ENCODE peak calls at places on chromosomes 12 and 14, in four cellular contexts. A is RWPE1, S is pancreas, M is left ventricle myocardium inferior. J is an unnamed sample.
A peak's percentile ranks its signal among the peaks of the same experiment; 100 is the strongest.

GRCh38 chr14:92471919-92472318 is 41.7 kb upstream of the RIN3 start:
- DNase-seq in A (peak; percentile 90), S (no peak), M (no peak), J (no peak)

GRCh38 chr14:24088095-24088494 is 6.0 kb upstream of the PCK2 start:
- DNase-seq in A (no peak), S (no peak), M (no peak), J (no peak)

GRCh38 chr12:6234214-6234613 is 34.0 kb downstream of the CD9 start:
- DNase-seq in A (no peak), S (no peak), M (no peak), J (no peak)

GRCh38 chr12:40691913-40692616 is at the start of gene CNTN1:
- DNase-seq in A (peak; percentile 94), S (peak; percentile 69), M (peak; percentile 13), J (peak; percentile 84)

GRCh38 chr12:19190292-19191031 is 60.9 kb downstream of the PLEKHA5 start:
- DNase-seq in A (peak; percentile 26), S (no peak), M (no peak), J (no peak)

GRCh38 chr14:21933681-21934080 is 260.1 kb upstream of the OR4E1 start:
- DNase-seq in A (peak; percentile 7), S (no peak), M (no peak), J (no peak)

GRCh38 chr14:95445676-95446075 is 70.8 kb downstream of the SYNE3 start:
- DNase-seq in A (no peak), S (no peak), M (no peak), J (no peak)

GRCh38 chr12:64951944-64952343 is 127.5 kb downstream of the TBC1D30 start:
- DNase-seq in A (no peak), S (no peak), M (no peak), J (no peak)

GRCh38 chr12:22447223-22447622 is 97.1 kb downstream of the C2CD5 start:
- DNase-seq in A (no peak), S (no peak), M (no peak), J (no peak)

GRCh38 chr12:10235761-10236631 is 23.3 kb downstream of the GABARAPL1 start:
- DNase-seq in A (peak; percentile 47), S (no peak), M (no peak), J (peak; percentile 59)

GRCh38 chr12:47905313-47905730 is 528 bp upstream of the VDR start:
- DNase-seq in A (peak; percentile 76), S (peak; percentile 87), M (peak; percentile 46), J (no peak)

GRCh38 chr12:18805516-18806248 is 67.8 kb downstream of the CAPZA3 start:
- DNase-seq in A (no peak), S (no peak), M (no peak), J (no peak)

GRCh38 chr12:120748242-120748641 is 22.6 kb downstream of the ACADS start:
- DNase-seq in A (no peak), S (no peak), M (no peak), J (no peak)

GRCh38 chr14:97413991-97414717 is 617.0 kb downstream of the VRK1 start:
- DNase-seq in A (no peak), S (no peak), M (no peak), J (no peak)

GRCh38 chr12:85441740-85442139 is 161.7 kb downstream of the ALX1 start:
- DNase-seq in A (peak; percentile 4), S (no peak), M (no peak), J (no peak)
- TF ChIP-seq CTCF in A (peak; percentile 24), S (no peak), M (no peak), J (peak; percentile 34)

DNA sequence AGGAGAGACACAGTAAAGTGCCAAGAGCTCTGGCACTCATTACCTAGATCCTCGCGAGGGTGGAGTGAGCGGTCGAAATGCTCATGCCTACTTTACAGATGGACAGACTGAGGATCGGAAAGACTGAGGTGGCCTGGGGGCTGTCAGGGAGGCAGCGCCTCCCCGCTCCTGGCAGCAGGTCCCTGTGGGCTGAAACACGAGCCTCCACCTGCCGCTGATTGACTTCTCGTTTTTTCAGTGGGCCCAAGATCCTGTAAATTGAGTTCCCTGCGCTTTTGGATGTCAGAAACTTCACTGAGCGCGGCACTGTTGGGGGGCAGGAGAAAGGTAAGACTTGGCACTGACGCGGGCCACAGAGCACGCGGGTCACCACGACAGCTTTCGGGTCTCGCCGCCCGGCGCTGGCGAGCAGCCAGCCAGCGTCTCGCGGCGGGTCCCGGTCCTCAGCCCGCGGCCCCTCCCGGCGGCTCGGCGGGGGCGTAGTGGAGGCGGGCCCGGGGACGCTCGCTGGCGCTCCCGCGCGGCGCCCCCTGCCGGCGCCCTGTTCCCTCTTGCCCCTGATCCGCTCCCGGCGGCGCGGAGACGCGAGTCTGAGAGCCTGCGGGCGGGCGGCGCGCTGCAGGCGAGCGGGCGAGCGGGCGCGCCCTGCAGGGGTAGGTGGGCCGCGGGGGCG is 550 bp upstream of the SCN8A start:
- DNase-seq in A (peak; percentile 20), S (peak; percentile 92), M (peak; percentile 57), J (peak; percentile 89)
- TF ChIP-seq CTCF in A (peak; percentile 71), S (peak; percentile 19), M (peak; percentile 64), J (peak; percentile 85)

GRCh38 chr12:104480826-104481457 is 24.2 kb downstream of the CHST11 start:
- DNase-seq in A (no peak), S (no peak), M (peak; percentile 46), J (no peak)
- TF ChIP-seq CTCF in A (no peak), S (no peak), M (no peak), J (no peak)

GRCh38 chr14:61742383-61742782 is 19.8 kb upstream of the SNAPC1 start:
- DNase-seq in A (no peak), S (no peak), M (no peak), J (no peak)

GRCh38 chr14:61733972-61734371 is 28.2 kb upstream of the SNAPC1 start:
- DNase-seq in A (no peak), S (no peak), M (no peak), J (no peak)

GRCh38 chr14:61737913-61738312 is 24.3 kb upstream of the SNAPC1 start:
- DNase-seq in A (no peak), S (no peak), M (no peak), J (no peak)

GRCh38 chr14:61739133-61739532 is 23.1 kb upstream of the SNAPC1 start:
- DNase-seq in A (no peak), S (no peak), M (no peak), J (no peak)

GRCh38 chr14:61736751-61737150 is 25.5 kb upstream of the SNAPC1 start:
- DNase-seq in A (no peak), S (no peak), M (no peak), J (no peak)
- TF ChIP-seq CTCF in A (no peak), S (no peak), M (no peak), J (no peak)

DNA sequence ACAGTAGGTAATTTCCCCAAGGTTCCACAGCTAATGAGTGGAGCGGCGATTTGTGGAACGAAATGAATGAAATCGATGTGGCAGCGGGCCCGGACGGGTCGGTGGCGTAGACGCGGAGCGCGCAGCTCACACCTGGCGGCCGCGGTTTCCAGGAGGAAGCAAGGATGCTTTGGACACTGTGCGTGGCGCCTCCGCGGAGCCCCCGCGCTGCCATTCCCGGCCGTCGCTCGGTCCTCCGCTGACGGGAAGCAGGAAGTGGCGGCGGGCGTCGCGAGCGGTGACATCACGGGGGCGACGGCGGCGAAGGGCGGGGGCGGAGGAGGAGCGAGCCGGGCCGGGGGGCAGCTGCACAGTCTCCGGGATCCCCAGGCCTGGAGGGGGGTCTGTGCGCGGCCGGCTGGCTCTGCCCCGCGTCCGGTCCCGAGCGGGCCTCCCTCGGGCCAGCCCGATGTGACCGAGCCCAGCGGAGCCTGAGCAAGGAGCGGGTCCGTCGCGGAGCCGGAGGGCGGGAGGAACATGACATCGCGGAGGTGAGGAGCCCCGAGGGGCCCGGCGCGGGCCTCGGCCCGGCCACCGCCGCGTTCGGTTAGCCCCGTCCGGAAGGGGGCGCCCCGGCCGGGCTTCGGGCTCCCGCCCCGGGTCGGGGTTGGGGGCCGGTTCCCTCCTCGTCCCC is at the start of gene PTPN11:
- DNase-seq in A (peak; percentile 73), S (peak; percentile 97), M (peak; percentile 88), J (peak; percentile 87)
- TF ChIP-seq CTCF in A (peak; percentile 61), S (no peak), M (peak; percentile 50), J (peak; percentile 55)

GRCh38 chr12:63790608-63790945 is 10.9 kb downstream of the RXYLT1 start:
- DNase-seq in A (no peak), S (no peak), M (no peak), J (no peak)
- TF ChIP-seq CTCF in A (no peak), S (no peak), M (no peak), J (no peak)

DNA sequence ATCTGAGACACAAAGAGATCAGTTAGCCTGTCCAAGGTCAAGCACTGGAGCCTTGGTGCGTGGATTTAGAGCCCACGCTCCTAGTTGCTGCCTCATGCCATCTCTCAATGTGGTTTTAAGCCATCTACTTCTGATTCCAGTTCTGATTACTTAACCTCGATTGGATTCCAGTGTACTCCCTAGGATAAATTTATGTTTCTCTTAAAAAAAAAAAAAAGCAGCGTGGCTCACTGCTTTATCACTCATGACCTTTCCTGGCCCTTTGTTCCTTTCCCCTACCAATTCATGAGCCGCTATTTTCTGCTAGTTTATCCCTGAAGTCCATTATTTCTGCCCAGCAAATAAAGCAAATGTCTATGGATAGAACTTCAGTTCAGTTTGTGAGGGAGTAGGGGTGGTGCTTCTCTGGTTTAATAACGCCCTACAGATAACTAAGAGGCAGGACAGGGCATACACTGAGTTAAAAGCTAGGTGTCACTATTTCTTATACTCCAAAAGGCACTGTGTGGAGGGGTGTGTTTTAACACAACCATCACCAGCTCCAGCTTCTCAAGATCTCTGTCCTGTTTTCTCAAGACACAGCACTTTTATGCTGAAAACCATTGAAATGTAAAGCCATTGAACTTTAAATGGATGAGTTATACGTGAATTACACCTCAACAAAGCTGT is 9.8 kb upstream of the PARP11 start:
- DNase-seq in A (no peak), S (no peak), M (no peak), J (peak; percentile 31)
- TF ChIP-seq CTCF in A (no peak), S (no peak), M (peak; percentile 26), J (peak; percentile 42)

GRCh38 chr12:94228488-94228907 is 80.1 kb downstream of the PLXNC1 start:
- DNase-seq in A (no peak), S (no peak), M (no peak), J (no peak)
- TF ChIP-seq CTCF in A (no peak), S (no peak), M (no peak), J (no peak)

DNA sequence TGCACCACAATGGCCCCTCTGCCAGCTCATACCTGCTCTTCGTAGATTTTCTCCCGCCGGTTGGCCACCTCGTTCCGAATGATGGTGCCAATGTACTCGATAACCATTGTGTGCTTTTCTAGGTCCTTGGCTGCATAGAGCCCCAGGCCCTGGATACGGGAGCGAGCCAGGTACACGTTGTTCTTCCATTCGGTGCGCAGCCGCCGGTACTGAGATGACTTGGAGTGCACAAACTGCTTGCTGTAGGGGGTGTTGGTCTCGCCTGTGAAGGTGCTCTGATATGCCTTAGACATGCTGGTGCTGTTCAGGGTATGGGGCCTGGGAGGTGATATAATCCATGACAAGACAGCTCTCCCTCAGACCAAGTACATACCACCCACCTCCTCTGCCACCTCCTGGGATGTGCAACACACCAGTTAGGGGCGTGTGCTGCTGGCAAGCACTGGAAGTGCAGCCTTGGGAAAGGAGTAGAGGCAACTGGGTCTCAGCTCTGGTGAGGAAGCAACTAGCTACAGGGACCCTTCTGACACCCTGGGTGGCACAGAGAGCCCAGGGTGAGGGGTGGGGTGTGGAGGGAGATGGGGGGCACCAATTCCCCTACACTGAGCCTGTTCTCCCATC is 4.1 kb upstream of the PRKAG1 start:
- DNase-seq in A (no peak), S (no peak), M (no peak), J (no peak)
- TF ChIP-seq CTCF in A (no peak), S (no peak), M (no peak), J (no peak)

GRCh38 chr14:20247651-20248246 is 8.7 kb downstream of the OR11H4 start:
- DNase-seq in A (peak; percentile 33), S (no peak), M (no peak), J (no peak)
- TF ChIP-seq CTCF in A (peak; percentile 12), S (no peak), M (no peak), J (peak; percentile 38)